ENCODE peak calls at places on chromosomes 16 and 17, in six cellular contexts. Z is gastrocnemius medialis, G is tibial nerve, N is IMR-90, K is A549, E is breast epithelium. B is an unnamed sample.

GRCh38 chr16:88770459-88771293 is 14.3 kb downstream of the PIEZO1 start:
- DNase-seq in Z (no peak), G (no peak), N (peak), K (peak), E (no peak), B (peak)

GRCh38 chr16:68453816-68454215 is 5.5 kb upstream of the SMPD3 start:
- DNase-seq in Z (no peak), G (no peak), N (no peak), K (no peak), E (no peak), B (no peak)

GRCh38 chr16:52570495-52571091 is 23.6 kb upstream of the TOX3 start:
- DNase-seq in Z (no peak), G (no peak), N (no peak), K (no peak), E (no peak), B (no peak)

GRCh38 chr16:13839577-13839976 is 80.4 kb upstream of the ERCC4 start:
- DNase-seq in Z (no peak), G (no peak), N (no peak), K (no peak), E (no peak), B (peak)

GRCh38 chr17:43945074-43945824 is 3.0 kb upstream of the PPY start:
- DNase-seq in Z (no peak), G (no peak), N (peak), K (no peak), E (no peak), B (no peak)

GRCh38 chr17:73138541-73139138 is 26.2 kb upstream of the SSTR2 start:
- DNase-seq in Z (no peak), G (peak), N (no peak), K (no peak), E (no peak), B (no peak)

GRCh38 chr16:10770907-10771306 is 27.3 kb downstream of the NUBP1 start:
- DNase-seq in Z (no peak), G (no peak), N (no peak), K (no peak), E (no peak), B (no peak)

GRCh38 chr17:73231363-73231762 is 30.3 kb downstream of the CPSF4L start:
- DNase-seq in Z (no peak), G (no peak), N (peak), K (peak), E (no peak), B (peak)

GRCh38 chr17:36934144-36934758 is 3.0 kb upstream of the LHX1 start:
- DNase-seq in Z (no peak), G (no peak), N (no peak), K (peak), E (no peak), B (no peak)

GRCh38 chr17:77264617-77265230 is 124.0 kb downstream of the SEC14L1 start:
- DNase-seq in Z (no peak), G (no peak), N (no peak), K (no peak), E (no peak), B (no peak)

GRCh38 chr16:85998178-85998867 is 99.4 kb downstream of the IRF8 start:
- DNase-seq in Z (no peak), G (no peak), N (no peak), K (no peak), E (peak), B (no peak)

GRCh38 chr17:69523252-69523861 is 108.9 kb downstream of the MAP2K6 start:
- DNase-seq in Z (peak), G (peak), N (peak), K (peak), E (no peak), B (peak)

GRCh38 chr16:73771676-73772075 is 524.9 kb upstream of the PSMD7 start:
- DNase-seq in Z (no peak), G (no peak), N (no peak), K (no peak), E (no peak), B (no peak)

GRCh38 chr17:6254036-6254435 is 180.9 kb downstream of the AIPL1 start:
- DNase-seq in Z (no peak), G (no peak), N (no peak), K (no peak), E (no peak), B (no peak)

GRCh38 chr16:46857261-46857962 is 26.4 kb upstream of the C16orf87 start:
- DNase-seq in Z (peak), G (no peak), N (peak), K (peak), E (no peak), B (no peak)

GRCh38 chr16:23062524-23062923 is 86.7 kb downstream of the USP31 start:
- DNase-seq in Z (no peak), G (no peak), N (no peak), K (no peak), E (no peak), B (no peak)

GRCh38 chr16:89178453-89179147 is 7.1 kb downstream of the CDH15 start:
- DNase-seq in Z (no peak), G (no peak), N (no peak), K (no peak), E (no peak), B (no peak)

GRCh38 chr17:42181851-42182207 is 887 bp upstream of the KCNH4 start:
- DNase-seq in Z (no peak), G (no peak), N (no peak), K (no peak), E (no peak), B (no peak)

GRCh38 chr17:42184717-42185496 is at the start of gene HCRT:
- DNase-seq in Z (no peak), G (no peak), N (no peak), K (no peak), E (no peak), B (no peak)

GRCh38 chr17:42182927-42183734 is 2.1 kb downstream of the HCRT start:
- DNase-seq in Z (no peak), G (no peak), N (peak), K (peak), E (no peak), B (no peak)

GRCh38 chr17:42185497-42185860 is 227 bp upstream of the HCRT start:
- DNase-seq in Z (no peak), G (no peak), N (no peak), K (no peak), E (no peak), B (no peak)

DNA sequence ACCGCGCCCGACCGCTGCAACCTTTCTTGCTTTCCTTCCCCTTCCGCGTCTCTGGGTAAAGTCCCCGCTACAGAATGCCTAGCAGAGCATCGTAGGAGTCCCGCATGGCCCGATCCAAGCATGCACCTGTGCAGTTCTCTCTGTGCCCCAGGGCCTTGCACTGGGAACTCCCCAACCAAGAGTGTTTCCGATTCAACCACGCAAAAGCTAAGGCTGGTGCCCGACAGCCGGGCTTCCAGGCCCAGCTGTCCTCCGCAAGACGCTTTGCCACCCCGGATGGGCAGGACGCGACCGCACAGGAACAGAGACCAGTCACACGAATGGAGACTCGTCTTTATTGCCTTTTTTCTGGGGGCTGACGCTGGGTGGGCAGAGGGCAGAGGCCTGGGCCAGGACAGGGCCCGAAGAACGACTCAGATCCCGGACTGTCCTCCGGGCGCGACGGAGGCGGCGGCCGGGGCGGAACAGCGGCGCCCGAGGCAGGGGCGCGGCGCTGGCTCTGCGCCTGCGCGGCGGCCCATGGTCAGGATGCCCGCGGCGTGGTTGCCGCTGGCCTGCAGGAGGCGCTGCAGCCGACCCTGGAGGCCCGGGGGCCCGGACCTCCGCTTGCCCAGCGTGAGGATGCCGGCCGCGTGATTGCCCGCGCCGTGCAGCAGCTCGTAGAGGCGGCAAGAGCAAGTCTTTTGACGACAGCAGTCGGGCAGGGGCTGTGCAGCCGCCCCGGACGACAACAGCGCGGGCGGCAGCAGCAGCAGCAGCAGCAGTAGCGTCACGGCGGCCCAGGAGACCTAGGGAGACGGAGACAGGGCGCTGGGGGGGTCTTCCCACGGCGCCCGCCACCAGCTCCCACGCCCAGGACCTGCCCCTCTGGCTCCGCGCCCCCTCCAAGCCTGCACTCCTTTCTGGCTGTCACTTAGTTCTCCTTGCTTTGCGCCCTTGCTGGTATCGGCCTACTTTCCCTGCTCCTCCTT is 1.2 kb downstream of the HCRT start:
- DNase-seq in Z (peak), G (peak), N (peak), K (peak), E (no peak), B (peak)
- TF ChIP-seq POLR2A in Z (no peak), G (peak), N (no peak), K (peak), E (no peak), B (peak)

DNA sequence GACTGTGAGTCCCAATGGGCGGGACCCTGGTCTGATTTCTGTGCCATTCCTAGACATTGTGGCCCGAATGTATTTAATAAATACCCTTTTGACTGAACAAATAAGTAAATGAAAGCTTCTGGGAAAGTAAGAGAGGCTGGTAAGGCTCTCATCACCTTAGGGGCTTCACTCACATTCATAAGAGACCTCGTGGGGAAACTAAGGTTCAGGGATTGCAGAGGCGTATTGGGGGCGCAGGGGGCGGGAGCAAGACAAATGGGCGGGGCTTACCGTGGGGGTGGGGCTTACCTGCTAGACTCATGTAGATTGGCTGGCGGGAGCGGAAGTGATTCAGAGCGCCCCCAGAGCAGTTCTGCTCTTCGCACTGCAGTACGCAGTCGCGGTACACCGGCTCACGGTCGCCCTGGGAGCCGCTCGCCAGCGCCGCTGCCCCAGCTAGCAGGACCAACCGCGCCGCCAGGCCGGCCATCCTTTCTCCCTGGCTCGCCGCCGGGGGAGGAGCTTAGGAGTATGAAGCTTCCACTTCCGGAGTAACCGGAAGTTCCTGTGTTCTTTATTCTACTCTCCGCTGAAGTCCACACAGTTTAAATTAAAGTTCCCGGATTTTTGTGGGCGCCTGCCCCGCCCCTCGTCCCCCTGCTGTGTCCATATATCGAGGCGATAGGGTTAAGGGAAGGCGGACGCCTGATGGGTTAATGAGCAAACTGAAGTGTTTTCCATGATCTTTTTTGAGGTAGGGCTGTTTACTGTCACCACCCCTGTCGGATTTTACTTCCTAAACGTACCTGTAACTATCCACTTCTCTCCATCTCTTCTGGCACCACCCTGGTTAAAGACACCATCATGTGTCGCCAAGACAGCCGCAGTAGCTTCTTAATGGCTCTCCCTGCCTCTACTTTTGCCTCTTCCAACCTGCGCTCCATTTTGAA is at the start of gene PGAP3:
- DNase-seq in Z (peak), G (peak), N (peak), K (peak), E (peak), B (peak)
- TF ChIP-seq POLR2A in Z (peak), G (peak), N (peak), K (peak), E (peak), B (peak)

GRCh38 chr16:57132470-57132869 is 40.1 kb downstream of the CPNE2 start:
- DNase-seq in Z (no peak), G (no peak), N (no peak), K (no peak), E (no peak), B (no peak)
- TF ChIP-seq POLR2A in Z (no peak), G (no peak), N (no peak), K (no peak), E (no peak), B (no peak)

DNA sequence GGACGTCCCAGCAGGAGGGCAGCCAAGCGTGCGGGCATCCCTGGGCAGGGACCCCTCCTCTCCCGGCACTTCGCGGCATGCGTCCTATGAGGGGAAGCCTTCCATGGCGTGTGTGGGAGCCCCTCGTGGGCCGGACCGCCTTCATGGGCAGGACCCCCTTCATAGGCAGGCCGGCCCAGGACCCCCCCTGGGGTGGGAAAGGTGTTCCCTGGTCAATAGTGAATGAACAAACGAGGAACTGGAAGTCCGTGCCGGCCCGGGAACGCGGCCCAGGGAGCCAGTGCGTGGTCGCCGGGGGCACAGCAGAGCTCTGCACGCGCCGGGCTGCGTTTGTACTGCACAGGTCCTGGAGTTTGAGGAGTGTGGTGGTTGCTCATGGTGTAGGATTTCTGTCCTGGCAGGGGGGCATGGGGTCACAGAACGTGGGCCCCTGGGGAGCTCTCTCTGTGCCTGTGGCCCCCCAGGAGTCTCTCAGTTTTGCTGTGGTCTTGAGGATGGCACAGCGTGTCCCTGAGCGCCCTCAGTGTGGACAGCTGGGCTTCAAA is 13.9 kb downstream of the BAIAP2 start:
- DNase-seq in Z (no peak), G (no peak), N (no peak), K (no peak), E (no peak), B (no peak)
- TF ChIP-seq POLR2A in Z (no peak), G (no peak), N (no peak), K (no peak), E (no peak), B (no peak)

DNA sequence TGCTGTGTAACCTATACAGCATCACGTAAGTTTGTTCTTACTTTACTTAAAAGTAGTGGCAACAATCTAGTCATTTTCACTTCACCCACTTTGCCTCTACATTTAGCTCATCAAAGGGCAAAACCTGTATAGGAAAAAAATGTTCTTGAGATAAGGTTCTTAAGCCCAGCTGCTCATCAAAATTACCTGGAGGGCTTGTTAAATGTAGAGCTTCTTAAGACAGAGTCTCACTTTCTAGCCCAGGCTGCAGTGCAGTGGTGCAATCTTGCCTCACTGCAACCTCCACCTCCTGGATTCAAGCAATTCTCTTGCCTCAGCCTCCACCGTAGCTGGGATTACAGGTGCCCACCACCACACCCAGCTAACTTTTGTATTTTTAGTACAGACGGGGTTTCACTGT is 38.2 kb upstream of the TMEM97 start:
- DNase-seq in Z (no peak), G (no peak), N (no peak), K (no peak), E (no peak), B (no peak)
- TF ChIP-seq POLR2A in Z (no peak), G (no peak), N (no peak), K (no peak), E (no peak), B (no peak)

GRCh38 chr17:31497994-31498826 is 106.7 kb downstream of the RAB11FIP4 start:
- DNase-seq in Z (no peak), G (no peak), N (no peak), K (no peak), E (no peak), B (no peak)
- TF ChIP-seq POLR2A in Z (no peak), G (no peak), N (no peak), K (no peak), E (no peak), B (no peak)

GRCh38 chr17:18919963-18920362 is 32.0 kb upstream of the SLC5A10 start:
- DNase-seq in Z (no peak), G (no peak), N (no peak), K (peak), E (no peak), B (no peak)

GRCh38 chr17:18921485-18921884 is 30.5 kb upstream of the SLC5A10 start:
- DNase-seq in Z (no peak), G (no peak), N (no peak), K (no peak), E (no peak), B (no peak)

GRCh38 chr17:18921912-18922451 is 30.0 kb upstream of the SLC5A10 start:
- DNase-seq in Z (no peak), G (no peak), N (peak), K (peak), E (no peak), B (no peak)

GRCh38 chr17:18917506-18918032 is 34.4 kb upstream of the SLC5A10 start:
- DNase-seq in Z (no peak), G (no peak), N (no peak), K (no peak), E (no peak), B (no peak)

DNA sequence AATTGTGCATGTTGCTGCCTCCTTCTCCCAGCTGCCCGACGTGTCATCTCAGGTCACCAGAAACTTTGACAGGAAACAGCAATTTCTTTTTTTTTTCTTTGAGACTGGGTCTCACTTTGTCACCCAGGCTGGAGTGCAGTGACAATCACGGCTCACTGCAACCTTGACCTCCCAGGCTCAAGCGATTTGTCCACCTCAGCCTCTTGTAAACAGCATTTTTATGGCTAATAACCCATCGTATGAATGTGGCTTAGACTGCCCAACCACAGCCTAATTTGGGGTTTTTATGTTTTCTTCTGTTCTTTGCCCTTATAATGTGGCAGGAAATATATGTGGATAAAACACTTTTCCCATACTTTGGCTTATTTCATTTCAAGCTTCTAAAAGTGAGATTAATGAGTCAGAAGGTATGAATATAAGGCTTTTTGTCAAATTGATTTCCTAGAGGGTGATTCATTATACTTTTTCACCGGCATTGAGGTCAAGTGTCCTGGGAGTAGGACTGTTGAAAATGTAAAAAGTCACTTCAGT is 31.0 kb upstream of the SLC5A10 start:
- DNase-seq in Z (no peak), G (no peak), N (peak), K (no peak), E (no peak), B (no peak)
- TF ChIP-seq POLR2A in Z (no peak), G (no peak), N (no peak), K (no peak), E (no peak), B (no peak)

DNA sequence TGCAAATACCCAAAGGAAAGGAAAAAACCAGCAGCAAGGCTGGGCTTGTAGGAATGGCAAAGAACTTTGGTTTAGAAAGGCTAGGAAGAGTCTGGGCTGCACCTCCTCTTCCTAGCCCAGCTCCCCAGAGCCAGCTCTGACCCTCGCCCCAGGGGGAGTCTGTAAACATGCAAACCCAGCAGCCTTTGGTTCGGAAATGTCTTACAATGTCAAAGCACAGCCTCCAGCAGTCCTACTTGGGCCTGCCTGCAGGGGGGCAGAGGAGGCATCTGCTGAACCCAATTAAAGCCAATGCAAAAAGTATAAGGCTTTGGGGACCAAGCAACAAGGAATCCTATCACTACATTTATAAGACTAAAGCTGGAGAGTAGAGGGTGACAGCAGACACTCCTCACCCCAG is 5.0 kb upstream of the FTSJ3 start:
- DNase-seq in Z (no peak), G (no peak), N (no peak), K (no peak), E (no peak), B (no peak)
- TF ChIP-seq POLR2A in Z (no peak), G (no peak), N (no peak), K (no peak), E (no peak), B (no peak)